ENCODE peak calls at places on chromosomes 11 and 22, in ten cellular contexts. M is right cardiac atrium; X is keratinocyte; Y is foreskin fibroblast; J is fibroblast of the aortic adventitia; S is AG10803; B is Jurkat, Clone E6-1; G is HFF-Myc; P is neural progenitor cell; T is thyroid gland. E is an unnamed sample.

GRCh38 chr11:2461253-2462091 is 16.7 kb downstream of the KCNQ1 start:
- DNase-seq in Y (no peak), M (peak), B (no peak), X (no peak), J (no peak), S (no peak), G (no peak), P (no peak), T (no peak), E (peak)

GRCh38 chr22:17781319-17782031 is 7.2 kb upstream of the BID start:
- DNase-seq in S (peak), X (peak), Y (peak), G (no peak), T (peak), P (no peak), J (peak), M (peak), B (peak), E (no peak)

GRCh38 chr22:19811211-19811621 is 43.5 kb downstream of the GNB1L start:
- DNase-seq in S (no peak), P (no peak), X (no peak), B (no peak), G (no peak), T (peak), M (no peak), J (no peak), Y (no peak), E (no peak)

GRCh38 chr22:48899523-48900326 is 927.9 kb downstream of the BRD1 start:
- DNase-seq in S (no peak), B (no peak), X (no peak), G (no peak), Y (no peak), P (no peak), M (no peak), J (no peak), T (no peak), E (no peak)

GRCh38 chr11:21888814-21889213 is 304.1 kb upstream of the ANO5 start:
- DNase-seq in T (no peak), Y (no peak), J (no peak), M (no peak), P (no peak), G (no peak), S (no peak), X (no peak), B (no peak), E (no peak)

GRCh38 chr11:113504586-113504985 is 29.4 kb upstream of the DRD2 start:
- DNase-seq in Y (no peak), X (no peak), J (no peak), B (no peak), G (no peak), S (no peak), T (no peak), M (no peak), P (no peak), E (no peak)

GRCh38 chr11:456533-456932 is 6.5 kb downstream of the PTDSS2 start:
- DNase-seq in P (no peak), X (no peak), B (no peak), T (no peak), J (no peak), S (no peak), G (no peak), Y (no peak), M (no peak), E (no peak)

GRCh38 chr11:64916040-64916847 is 765 bp downstream of the ATG2A start:
- DNase-seq in Y (peak), G (peak), P (peak), T (peak), M (peak), X (no peak), B (peak), S (peak), J (peak), E (no peak)

GRCh38 chr22:39251762-39252460 is 7.1 kb upstream of the PDGFB start:
- DNase-seq in Y (no peak), X (no peak), G (no peak), T (no peak), M (no peak), S (no peak), B (no peak), J (no peak), P (no peak), E (no peak)

GRCh38 chr11:134854391-134854991 is 442.4 kb upstream of the B3GAT1 start:
- DNase-seq in J (no peak), G (no peak), B (no peak), M (no peak), P (no peak), X (no peak), S (no peak), T (no peak), Y (no peak), E (no peak)

GRCh38 chr11:128318856-128319474 is 268.4 kb downstream of the ETS1 start:
- DNase-seq in P (no peak), M (no peak), G (no peak), T (no peak), Y (no peak), J (no peak), B (no peak), X (no peak), S (no peak), E (no peak)

GRCh38 chr22:49928185-49928495 is 9.7 kb downstream of the CRELD2 start:
- DNase-seq in T (no peak), S (no peak), J (no peak), P (no peak), Y (no peak), B (no peak), M (no peak), X (no peak), G (no peak), E (no peak)

GRCh38 chr11:22130462-22131053 is 62.3 kb upstream of the ANO5 start:
- DNase-seq in X (no peak), Y (no peak), P (peak), G (no peak), T (no peak), B (peak), J (no peak), S (no peak), M (no peak), E (no peak)

GRCh38 chr11:58958500-58958899 is 19.2 kb downstream of the GLYATL1 start:
- DNase-seq in B (peak), Y (no peak), M (peak), G (no peak), S (peak), P (peak), T (no peak), J (peak), X (no peak), E (no peak)

GRCh38 chr11:114243461-114244372 is 52.5 kb upstream of the NNMT start:
- DNase-seq in B (no peak), J (no peak), T (no peak), M (peak), S (no peak), P (no peak), X (no peak), Y (no peak), G (no peak), E (peak)

GRCh38 chr11:126345759-126346585 is 9.5 kb upstream of the ST3GAL4 start:
- DNase-seq in X (no peak), M (peak), T (peak), S (peak), B (no peak), P (no peak), G (peak), Y (peak), J (peak), E (no peak)

GRCh38 chr11:92893276-92893675 is 76.2 kb upstream of the MTNR1B start:
- DNase-seq in S (no peak), J (no peak), T (no peak), X (no peak), P (no peak), M (no peak), G (no peak), Y (no peak), B (no peak), E (no peak)

GRCh38 chr22:36368359-36368983 is 19.3 kb downstream of the MYH9 start:
- DNase-seq in S (peak), Y (peak), B (no peak), T (peak), J (peak), X (no peak), P (peak), M (no peak), G (peak), E (no peak)

GRCh38 chr22:46085831-46086576 is 64.3 kb upstream of the PPARA start:
- DNase-seq in G (no peak), Y (peak), P (no peak), M (peak), X (no peak), B (no peak), S (peak), T (no peak), J (peak), E (peak)

GRCh38 chr11:131910491-131911387 is 540.3 kb downstream of the NTM start:
- DNase-seq in S (peak), M (peak), Y (peak), X (no peak), J (peak), P (peak), B (no peak), T (peak), G (no peak), E (no peak)

GRCh38 chr11:134292661-134293060 is 16.5 kb downstream of the GLB1L3 start:
- DNase-seq in G (no peak), Y (no peak), B (no peak), J (no peak), P (no peak), T (no peak), S (no peak), X (no peak), M (no peak), E (no peak)

GRCh38 chr11:19349340-19350025 is 108.7 kb upstream of the E2F8 start:
- DNase-seq in X (no peak), S (no peak), P (no peak), J (no peak), B (no peak), T (no peak), Y (no peak), M (peak), G (no peak), E (no peak)

GRCh38 chr11:130480721-130481140 is 32.3 kb downstream of the ADAMTS15 start:
- DNase-seq in T (no peak), P (no peak), G (no peak), M (no peak), X (no peak), S (peak), B (no peak), J (peak), Y (no peak), E (no peak)

GRCh38 chr11:120343429-120343828 is 7.2 kb downstream of the ARHGEF12 start:
- DNase-seq in S (no peak), Y (no peak), G (no peak), B (no peak), J (no peak), P (no peak), T (peak), M (no peak), X (no peak), E (no peak)

GRCh38 chr11:109422755-109423113 is 744 bp downstream of the C11orf87 start:
- DNase-seq in J (no peak), T (no peak), P (peak), Y (peak), X (no peak), B (no peak), S (peak), G (no peak), M (no peak), E (no peak)

GRCh38 chr11:96578379-96578778 is 188.6 kb downstream of the JRKL start:
- DNase-seq in S (no peak), Y (no peak), B (no peak), M (no peak), P (no peak), G (no peak), T (no peak), X (no peak), J (no peak), E (no peak)

GRCh38 chr22:27259390-27259789 is 542.2 kb downstream of the MN1 start:
- DNase-seq in B (no peak), M (no peak), S (no peak), J (no peak), X (no peak), P (no peak), G (no peak), T (no peak), Y (no peak), E (no peak)

GRCh38 chr11:131495417-131495816 is 125.0 kb downstream of the NTM start:
- DNase-seq in T (peak), J (no peak), X (no peak), M (peak), Y (no peak), S (no peak), P (no peak), G (no peak), B (no peak), E (peak)

GRCh38 chr11:26753738-26754504 is 32.1 kb upstream of the SLC5A12 start:
- DNase-seq in G (peak), B (peak), J (peak), Y (peak), X (no peak), M (peak), S (peak), T (peak), P (peak), E (no peak)

GRCh38 chr11:116984186-116984585 is 114.0 kb downstream of the SIK3 start:
- DNase-seq in Y (peak), B (no peak), J (no peak), P (no peak), X (no peak), G (no peak), T (no peak), M (no peak), S (no peak), E (no peak)

GRCh38 chr11:120527111-120527748 is 15.7 kb downstream of the GRIK4 start:
- DNase-seq in M (peak), J (peak), X (no peak), B (peak), T (no peak), P (peak), S (peak), Y (no peak), G (no peak), E (peak)

GRCh38 chr22:25347752-25348102 is 128.3 kb downstream of the CRYBB2 start:
- DNase-seq in Y (no peak), M (no peak), X (no peak), G (no peak), S (peak), T (no peak), J (peak), B (no peak), P (no peak), E (no peak)

GRCh38 chr11:117481036-117481435 is 153.4 kb downstream of the CEP164 start:
- DNase-seq in S (no peak), P (no peak), Y (no peak), J (no peak), T (no peak), X (no peak), B (no peak), M (no peak), G (no peak), E (no peak)

GRCh38 chr11:105588001-105588400 is 21.9 kb upstream of the GRIA4 start:
- DNase-seq in S (peak), X (no peak), T (no peak), M (no peak), P (no peak), G (peak), B (no peak), J (peak), Y (peak), E (no peak)

GRCh38 chr11:127126956-127127355 is 126.4 kb upstream of the KIRREL3 start:
- DNase-seq in M (no peak), T (no peak), J (no peak), B (no peak), G (no peak), P (peak), Y (no peak), S (no peak), X (no peak), E (no peak)

GRCh38 chr11:108253176-108253575 is 30.3 kb downstream of the ATM start:
- DNase-seq in J (peak), S (peak), B (no peak), G (no peak), X (no peak), M (no peak), Y (peak), T (no peak), P (no peak), E (no peak)

GRCh38 chr22:20378110-20378509 is 15.8 kb upstream of the ZNF74 start:
- DNase-seq in B (no peak), G (no peak), M (no peak), P (no peak), J (no peak), Y (no peak), T (no peak), S (no peak), X (no peak), E (no peak)

GRCh38 chr11:117011541-117011908 is 86.7 kb downstream of the SIK3 start:
- DNase-seq in G (no peak), P (no peak), T (no peak), Y (peak), S (no peak), B (no peak), J (no peak), M (no peak), X (peak), E (no peak)

GRCh38 chr11:35617316-35617686 is 959 bp upstream of the FJX1 start:
- DNase-seq in S (no peak), B (no peak), T (no peak), G (no peak), P (no peak), X (no peak), Y (no peak), J (no peak), M (no peak), E (no peak)
- H3K4me3 ChIP-seq in S (peak), B (no peak), T (no peak), G (peak), P (peak), X (peak), Y (peak), J (peak), M (peak), E (peak)

GRCh38 chr11:62125881-62126280 is 2.1 kb downstream of the INCENP start:
- DNase-seq in P (peak), J (no peak), X (no peak), T (no peak), G (no peak), Y (no peak), S (no peak), M (no peak), B (no peak), E (no peak)
- H3K4me3 ChIP-seq in P (peak), J (no peak), X (peak), T (no peak), G (peak), Y (peak), S (no peak), M (no peak), B (peak), E (no peak)

DNA sequence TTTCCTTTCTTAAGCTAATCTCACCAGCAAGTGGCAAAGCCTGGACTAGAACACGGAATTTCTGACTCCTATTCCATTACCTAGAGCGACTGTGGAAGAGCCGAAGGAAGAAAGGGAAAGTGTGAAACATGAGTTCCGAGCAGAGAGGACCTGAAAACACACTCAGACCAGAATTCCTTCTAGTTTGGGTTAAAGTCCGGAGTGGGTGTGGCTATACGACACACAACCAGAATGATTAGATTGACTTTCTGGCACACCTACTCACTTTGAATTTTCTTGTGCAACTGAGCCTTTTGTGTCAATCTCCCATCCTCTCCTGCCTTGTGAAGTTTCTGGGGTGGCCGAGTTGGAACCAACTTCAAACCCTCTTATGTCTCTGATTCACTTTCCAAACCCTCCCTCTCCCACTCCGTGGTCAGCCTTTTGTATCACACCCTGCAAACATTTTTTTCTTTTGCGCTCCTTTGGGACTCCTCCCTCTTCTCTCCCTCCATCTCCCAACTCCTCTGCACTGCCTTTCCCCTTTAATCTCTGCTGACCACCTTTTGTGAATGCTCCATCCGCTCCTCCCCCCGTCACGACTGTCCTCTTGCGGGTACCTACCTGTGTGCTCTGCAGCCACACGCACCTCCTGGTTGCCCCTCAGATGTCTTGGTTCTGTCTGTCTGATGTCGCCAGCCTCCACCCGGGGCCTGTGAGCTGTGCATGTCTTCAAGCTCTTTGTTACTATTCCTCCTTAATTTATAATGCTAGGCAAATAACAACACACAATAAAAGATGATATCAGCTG is 86.3 kb upstream of the BLID start:
- DNase-seq in J (peak), G (no peak), Y (peak), B (no peak), X (no peak), M (peak), S (peak), P (no peak), T (peak), E (no peak)
- H3K4me3 ChIP-seq in J (peak), G (peak), Y (peak), B (no peak), X (peak), M (peak), S (peak), P (no peak), T (peak), E (peak)

GRCh38 chr11:15072551-15073143 is 746 bp upstream of the CALCB start:
- DNase-seq in P (no peak), G (no peak), J (no peak), B (no peak), M (peak), X (no peak), S (no peak), Y (no peak), T (no peak), E (no peak)

GRCh38 chr11:15073361-15074205 is at the start of gene CALCB:
- DNase-seq in X (no peak), M (peak), Y (peak), B (no peak), T (peak), J (peak), P (peak), G (no peak), S (peak), E (no peak)

GRCh38 chr11:15074206-15075161 is 1.1 kb downstream of the CALCB start:
- DNase-seq in X (no peak), G (peak), B (peak), T (peak), P (peak), J (peak), Y (peak), M (peak), S (peak), E (peak)

GRCh38 chr11:15071556-15072255 is 1.7 kb upstream of the CALCB start:
- DNase-seq in Y (no peak), G (no peak), X (no peak), T (no peak), S (no peak), B (no peak), J (no peak), P (no peak), M (peak), E (no peak)

DNA sequence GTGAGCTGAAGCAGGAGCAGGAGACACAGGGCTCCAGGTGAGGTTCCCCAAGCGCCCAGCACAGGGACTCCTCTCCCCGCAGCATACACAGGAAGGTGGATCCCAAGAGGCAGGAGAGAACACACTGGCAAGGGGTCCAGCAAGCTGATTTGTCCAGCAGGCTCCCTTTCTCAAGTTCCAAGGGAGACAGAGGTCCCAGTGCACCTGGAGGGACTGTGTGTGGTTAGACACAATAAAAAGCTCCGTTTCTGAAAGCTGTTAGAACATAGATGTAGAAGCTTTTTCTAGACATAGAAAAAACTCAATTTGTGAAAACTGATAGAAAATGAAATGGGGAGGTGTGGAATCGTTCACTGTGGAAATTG is 1.8 kb downstream of the CALCB start:
- DNase-seq in J (no peak), X (no peak), Y (no peak), S (no peak), G (no peak), M (no peak), B (no peak), P (no peak), T (no peak), E (no peak)
- H3K4me3 ChIP-seq in J (no peak), X (no peak), Y (no peak), S (no peak), G (no peak), M (no peak), B (no peak), P (no peak), T (no peak), E (no peak)

GRCh38 chr11:86116996-86117705 is 48.3 kb upstream of the PICALM start:
- DNase-seq in X (peak), J (peak), B (no peak), M (no peak), Y (no peak), G (no peak), T (no peak), P (no peak), S (peak), E (no peak)
- H3K4me3 ChIP-seq in X (no peak), J (no peak), B (no peak), M (no peak), Y (no peak), G (no peak), T (no peak), P (no peak), S (no peak), E (no peak)